ENCODE peak calls at places on chromosomes 4 and X, in seven cellular contexts. M is epithelial cell of esophagus; H is colonic mucosa; P is cardiac fibroblast; V is lower leg skin; G is CD8-positive, alpha-beta memory T cell; E is cardiac muscle cell. Z is an unnamed sample.

GRCh38 chr4:8503801-8504200 is 63.2 kb downstream of the TRMT44 start:
- DNase-seq in V (no peak), G (no peak), M (no peak), E (no peak), H (no peak), P (no peak), Z (no peak)

GRCh38 chrX:139025822-139026221 is 314.3 kb upstream of the FGF13 start:
- DNase-seq in M (peak; percentile 72), H (no peak), V (no peak), E (no peak), P (no peak), G (no peak), Z (no peak)

GRCh38 chr4:72631296-72631695 is 62.3 kb upstream of the ADAMTS3 start:
- DNase-seq in G (no peak), H (no peak), E (peak; percentile 73), M (peak; percentile 93), P (peak; percentile 84), V (no peak), Z (peak; percentile 3)

GRCh38 chr4:89438102-89438831 is 130.7 kb upstream of the GPRIN3 start:
- DNase-seq in H (peak; percentile 44), V (peak; percentile 14), M (peak; percentile 39), P (peak; percentile 70), G (peak; percentile 12), E (peak; percentile 54), Z (no peak)

GRCh38 chrX:123713434-123713833 is 19.4 kb downstream of the THOC2 start:
- DNase-seq in E (no peak), G (no peak), P (no peak), V (no peak), M (no peak), H (no peak), Z (no peak)

GRCh38 chrX:122512561-122513072 is 671.5 kb upstream of the GRIA3 start:
- DNase-seq in V (no peak), G (no peak), H (no peak), E (no peak), P (no peak), M (peak; percentile 45), Z (no peak)

GRCh38 chr4:108060164-108060563 is 70.5 kb downstream of the HADH start:
- DNase-seq in V (no peak), M (peak; percentile 55), P (peak; percentile 51), E (peak; percentile 50), H (no peak), G (no peak), Z (peak; percentile 4)

GRCh38 chr4:27068151-27068862 is 207.7 kb downstream of the STIM2 start:
- DNase-seq in M (peak; percentile 16), H (peak; percentile 14), G (no peak), P (no peak), E (no peak), V (peak; percentile 14), Z (no peak)

GRCh38 chr4:148043990-148044645 is 312.2 kb downstream of the ARHGAP10 start:
- DNase-seq in H (no peak), E (no peak), M (no peak), G (no peak), V (no peak), P (no peak), Z (no peak)

DNA sequence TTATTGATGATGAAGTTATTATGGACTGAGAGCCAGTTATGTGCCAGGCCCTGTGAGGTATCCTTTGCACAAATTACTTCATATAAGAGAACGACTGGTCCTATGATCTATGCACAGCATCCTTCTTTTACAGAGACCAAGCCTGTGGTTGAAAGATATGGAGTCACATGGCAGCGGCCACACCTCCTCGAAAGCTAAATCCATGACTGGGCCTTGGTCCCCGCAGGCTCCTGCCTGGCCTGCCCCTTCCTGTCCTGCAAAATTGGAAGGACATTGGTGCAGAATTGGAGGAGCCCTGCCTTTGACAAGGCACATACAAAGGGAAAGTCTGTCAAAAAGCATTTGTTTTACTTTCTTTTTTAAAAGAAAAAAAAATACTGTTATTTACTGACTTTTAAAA is 18.3 kb downstream of the SORBS2 start:
- DNase-seq in P (peak; percentile 69), G (no peak), H (no peak), M (no peak), E (no peak), V (no peak), Z (no peak)
- H3K4me3 ChIP-seq in P (no peak overlapping the region), G (no peak overlapping the region), H (no peak overlapping the region), M (no peak overlapping the region), E (no peak overlapping the region), V (no peak overlapping the region), Z (no peak overlapping the region)

GRCh38 chrX:37672563-37672962 is 13.0 kb upstream of the XK start:
- DNase-seq in G (no peak), P (no peak), M (no peak), E (no peak), H (no peak), V (no peak), Z (no peak)

GRCh38 chrX:37662181-37662580 is 23.4 kb upstream of the XK start:
- DNase-seq in H (no peak), M (no peak), E (no peak), V (no peak), G (no peak), P (no peak), Z (no peak)

GRCh38 chrX:37666516-37666915 is 19.1 kb upstream of the XK start:
- DNase-seq in V (no peak), E (peak; percentile 31), H (no peak), G (no peak), M (no peak), P (no peak), Z (no peak)

GRCh38 chrX:37667141-37667540 is 18.4 kb upstream of the XK start:
- DNase-seq in M (no peak), H (no peak), G (no peak), P (no peak), E (no peak), V (no peak), Z (no peak)
- H3K4me3 ChIP-seq in M (no peak overlapping the region), H (no peak overlapping the region), G (no peak overlapping the region), P (no peak overlapping the region), E (no peak overlapping the region), V (no peak overlapping the region), Z (no peak overlapping the region)

GRCh38 chr4:55592014-55592413 is at the start of gene PDCL2:
- DNase-seq in H (no peak), E (no peak), G (no peak), P (no peak), M (no peak), V (no peak), Z (no peak)
- H3K4me3 ChIP-seq in H (no peak within 1 kb of the TSS), E (no peak within 1 kb of the TSS), G (no peak within 1 kb of the TSS), P (no peak within 1 kb of the TSS), M (no peak within 1 kb of the TSS), V (no peak within 1 kb of the TSS), Z (no peak within 1 kb of the TSS)

GRCh38 chr4:38717604-38718003 is 53.6 kb downstream of the KLF3 start:
- DNase-seq in V (no peak), G (no peak), M (peak; percentile 65), P (peak; percentile 49), E (peak; percentile 24), H (no peak), Z (no peak)
- H3K4me3 ChIP-seq in V (no peak overlapping the region), G (no peak overlapping the region), M (no peak overlapping the region), P (no peak overlapping the region), E (no peak overlapping the region), H (no peak overlapping the region), Z (no peak overlapping the region)

DNA sequence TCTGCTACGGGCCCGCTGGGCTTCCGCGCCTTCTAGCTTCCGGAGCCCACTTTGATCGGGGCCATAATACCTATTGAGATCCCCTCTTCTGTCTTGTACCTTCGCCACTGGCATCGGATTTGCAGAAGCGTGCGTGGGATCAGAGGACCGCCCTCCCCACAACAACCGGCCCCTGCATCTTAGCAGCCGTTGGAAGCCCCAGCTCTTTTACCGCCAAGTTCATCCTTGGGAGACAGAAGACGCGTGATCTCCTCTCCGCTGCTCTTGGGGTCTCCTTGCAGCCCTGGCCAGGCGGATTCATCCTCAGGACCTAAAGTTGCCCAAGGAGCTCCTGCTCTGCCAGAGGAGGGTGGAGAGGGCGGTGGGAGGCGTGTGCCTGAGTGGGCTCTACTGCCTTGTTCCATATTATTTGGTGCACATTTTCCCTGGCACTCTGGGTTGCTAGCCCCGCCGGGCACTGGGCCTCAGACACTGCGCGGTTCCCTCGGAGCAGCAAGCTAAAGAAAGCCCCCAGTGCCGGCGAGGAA is 1.6 kb downstream of the SLIT2 start:
- DNase-seq in H (no peak), P (peak; percentile 43), V (no peak), E (peak; percentile 27), M (no peak), G (no peak), Z (no peak)
- H3K4me3 ChIP-seq in H (peak overlapping the region; percentile 51), P (peak overlapping the region; percentile 59), V (peak overlapping the region; percentile 39), E (peak overlapping the region; percentile 84), M (peak overlapping the region; percentile 56), G (no peak overlapping the region), Z (peak overlapping the region; percentile 80)